ENCODE peak calls at places on chromosomes 4 and X, in four cellular contexts. Q, F, S and U are unnamed samples. For H3K4me1, the result is how much of the 10 kb centered on the place peaks cover.

GRCh38 chr4:14816592-14817273 is 185.5 kb upstream of the CPEB2 start:
- DNase-seq in F (no peak), Q (no peak), S (no peak), U (no peak)

GRCh38 chrX:111376897-111377601 is 34.9 kb downstream of the DCX start:
- DNase-seq in S (no peak), Q (no peak), F (no peak), U (no peak)

GRCh38 chr4:169115897-169116254 is 105.8 kb upstream of the CBR4 start:
- DNase-seq in Q (no peak), S (no peak), F (no peak), U (no peak)

GRCh38 chr4:25863347-25863784 is 578 bp upstream of the SEL1L3 start:
- DNase-seq in S (no peak), F (no peak), Q (no peak), U (no peak)

GRCh38 chr4:17347445-17347844 is 164.4 kb downstream of the QDPR start:
- DNase-seq in S (no peak), F (no peak), Q (no peak), U (no peak)

GRCh38 chr4:156228706-156229105 is 275.0 kb upstream of the CTSO start:
- DNase-seq in F (no peak), Q (no peak), S (no peak), U (no peak)

GRCh38 chr4:154361450-154361849 is 130.1 kb downstream of the DCHS2 start:
- DNase-seq in Q (no peak), S (no peak), F (no peak), U (no peak)

GRCh38 chrX:114906978-114907510 is 110.4 kb downstream of the IL13RA2 start:
- DNase-seq in Q (no peak), S (no peak), F (no peak), U (no peak)

GRCh38 chr4:4772534-4772933 is 86.9 kb upstream of the MSX1 start:
- DNase-seq in Q (no peak), F (no peak), S (no peak), U (no peak)

GRCh38 chr4:101201421-101201820 is 145.9 kb downstream of the PPP3CA start:
- DNase-seq in Q (no peak), F (no peak), S (no peak), U (no peak)

GRCh38 chrX:39427492-39428289 is 626.4 kb downstream of the MID1IP1 start:
- DNase-seq in S (no peak), Q (no peak), F (no peak), U (no peak)

GRCh38 chr4:168337550-168337940 is 19.0 kb upstream of the DDX60 start:
- DNase-seq in S (no peak), Q (no peak), F (no peak), U (no peak)

GRCh38 chr4:96164814-96165351 is 325.0 kb downstream of the PDHA2 start:
- DNase-seq in Q (no peak), F (no peak), S (no peak), U (no peak)

GRCh38 chr4:23762551-23762950 is 127.3 kb downstream of the PPARGC1A start:
- DNase-seq in S (no peak), F (no peak), Q (no peak), U (no peak)

GRCh38 chr4:151417766-151418376 is 8.9 kb downstream of the FHIP1A start:
- DNase-seq in F (no peak), Q (no peak), S (no peak), U (no peak)

GRCh38 chr4:102578819-102579218 is 77.7 kb downstream of the NFKB1 start:
- DNase-seq in Q (no peak), S (no peak), F (no peak), U (no peak)

GRCh38 chr4:150297861-150298474 is 219.7 kb downstream of the DCLK2 start:
- DNase-seq in Q (no peak), F (peak), S (no peak), U (no peak)

GRCh38 chr4:102608190-102608589 is 107.0 kb downstream of the NFKB1 start:
- DNase-seq in S (no peak), F (no peak), Q (no peak), U (no peak)

GRCh38 chr4:10762541-10762940 is 78.0 kb upstream of the CLNK start:
- DNase-seq in F (no peak), S (no peak), Q (no peak), U (no peak)

GRCh38 chr4:5784960-5785611 is 74.1 kb downstream of the EVC start:
- DNase-seq in Q (no peak), F (no peak), S (peak), U (no peak)

GRCh38 chrX:13837290-13837745 is 20.4 kb upstream of the GPM6B start:
- DNase-seq in F (no peak), S (no peak), Q (no peak), U (no peak)

GRCh38 chr4:2714071-2714770 is 41.9 kb downstream of the TNIP2 start:
- DNase-seq in Q (peak), F (no peak), S (peak), U (no peak)

GRCh38 chr4:16082424-16083216 is 1.2 kb downstream of the PROM1 start:
- DNase-seq in Q (no peak), F (no peak), S (no peak), U (no peak)

GRCh38 chr4:105440890-105441289 is 33.0 kb downstream of the PPA2 start:
- DNase-seq in Q (no peak), F (no peak), S (no peak), U (no peak)

GRCh38 chrX:33195698-33196097 is 15.7 kb downstream of the DMD start:
- DNase-seq in Q (no peak), S (no peak), F (no peak), U (no peak)

GRCh38 chr4:119525771-119526712 is 102.6 kb downstream of the PDE5A start:
- DNase-seq in F (no peak), S (no peak), Q (no peak), U (no peak)

GRCh38 chr4:46329118-46329976 is 60.6 kb downstream of the GABRA2 start:
- DNase-seq in S (no peak), F (peak), Q (no peak), U (no peak)

GRCh38 chrX:9147631-9148189 is 113.8 kb upstream of the FAM9B start:
- DNase-seq in Q (no peak), F (no peak), S (no peak), U (no peak)

GRCh38 chr4:94814237-94814636 is 56.5 kb downstream of the BMPR1B start:
- DNase-seq in S (no peak), F (no peak), Q (no peak), U (no peak)

GRCh38 chr4:81502561-81502960 is 30.9 kb upstream of the RASGEF1B start:
- DNase-seq in Q (no peak), F (no peak), S (no peak), U (no peak)

GRCh38 chrX:56794831-56795230 is 65.8 kb downstream of the NBDY start:
- DNase-seq in Q (no peak), F (no peak), S (no peak), U (no peak)

GRCh38 chrX:41718481-41719245 is 5.3 kb upstream of the GPR82 start:
- DNase-seq in S (no peak), Q (no peak), F (no peak), U (no peak)

GRCh38 chr4:8100696-8101095 is 57.9 kb downstream of the ABLIM2 start:
- DNase-seq in F (no peak), S (no peak), Q (no peak), U (no peak)
- H3K4me1 ChIP-seq in F (under half), S (under half), Q (under half), U (half or more)

GRCh38 chr4:153259679-153260078 is 55.4 kb downstream of the TRIM2 start:
- DNase-seq in S (no peak), Q (no peak), F (no peak), U (no peak)
- H3K4me1 ChIP-seq in S (under half), Q (under half), F (under half), U (under half)

GRCh38 chr4:174358410-174358809 is 74.7 kb downstream of the CEP44 start:
- DNase-seq in S (no peak), F (no peak), Q (no peak), U (no peak)
- H3K4me1 ChIP-seq in S (under half), F (under half), Q (under half), U (under half)

DNA sequence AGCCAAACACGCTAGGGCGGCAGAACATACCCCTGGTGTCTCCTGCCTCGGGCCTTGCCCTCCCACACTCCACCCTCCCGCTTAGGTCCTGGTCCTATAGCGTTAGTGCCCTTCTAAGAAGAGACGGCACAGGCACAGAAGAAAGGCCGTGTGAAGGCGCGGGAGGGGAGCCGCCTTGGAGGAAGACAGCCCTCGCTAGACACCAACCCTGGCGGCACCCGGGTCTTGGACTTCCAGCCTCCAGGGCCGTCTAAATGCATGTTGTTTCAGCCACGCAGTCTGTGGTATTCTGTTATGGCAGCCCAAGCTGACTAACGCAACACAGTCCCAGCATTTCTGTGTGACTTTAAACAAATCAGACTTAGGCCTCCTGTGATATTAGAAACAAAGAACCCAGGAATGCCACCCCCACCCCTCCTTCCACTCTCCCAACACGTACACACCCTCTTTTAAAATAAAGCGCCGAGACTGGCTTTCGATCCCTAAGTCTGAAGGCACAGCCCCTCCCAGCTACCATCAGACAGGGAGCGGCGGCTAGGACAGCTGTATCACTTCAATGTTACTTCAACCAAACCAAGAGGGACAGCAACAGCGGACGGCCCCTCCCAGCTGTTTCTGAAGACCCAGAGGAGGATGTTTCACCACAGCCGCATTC is 128.0 kb downstream of the AFAP1 start:
- DNase-seq in Q (peak), F (no peak), S (no peak), U (no peak)
- H3K4me1 ChIP-seq in Q (half or more), F (under half), S (under half), U (under half)

DNA sequence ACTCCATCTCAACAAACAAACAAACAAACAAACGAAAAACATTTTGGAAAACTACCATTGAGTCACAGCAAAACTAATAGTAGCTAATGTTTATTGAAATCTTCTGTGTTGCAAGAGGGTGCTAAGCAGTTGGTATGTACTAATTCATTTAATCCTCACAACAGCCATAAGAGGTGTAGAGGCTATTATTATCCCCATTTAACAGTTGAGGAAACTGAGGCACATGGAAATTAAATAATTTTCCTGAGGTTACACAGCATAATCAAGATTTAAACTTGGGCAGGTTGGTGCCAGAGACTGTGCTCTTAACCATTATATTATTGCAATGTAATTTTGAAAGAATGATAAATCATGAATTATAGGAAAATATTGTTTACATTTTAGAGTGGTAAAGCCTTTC is 17.5 kb upstream of the RHOH start:
- DNase-seq in F (no peak), Q (no peak), S (no peak), U (no peak)
- H3K4me1 ChIP-seq in F (under half), Q (under half), S (under half), U (under half)

GRCh38 chr4:83214079-83214478 is 70.5 kb downstream of the COQ2 start:
- DNase-seq in F (no peak), S (no peak), Q (no peak), U (no peak)
- H3K4me1 ChIP-seq in F (under half), S (under half), Q (under half), U (under half)

GRCh38 chr4:184428787-184429186 is 45.6 kb downstream of the IRF2 start:
- DNase-seq in Q (no peak), S (no peak), F (no peak), U (no peak)
- H3K4me1 ChIP-seq in Q (half or more), S (under half), F (under half), U (under half)

GRCh38 chr4:87041142-87041541 is 106.3 kb downstream of the AFF1 start:
- DNase-seq in S (no peak), Q (no peak), F (no peak), U (no peak)

GRCh38 chr4:87035881-87036509 is 101.2 kb downstream of the AFF1 start:
- DNase-seq in Q (no peak), S (no peak), F (no peak), U (peak)

GRCh38 chr4:87036713-87037112 is 101.9 kb downstream of the AFF1 start:
- DNase-seq in S (no peak), Q (no peak), F (no peak), U (peak)

GRCh38 chr4:87038837-87039715 is 104.3 kb downstream of the AFF1 start:
- DNase-seq in F (no peak), S (peak), Q (peak), U (peak)

GRCh38 chr4:87037921-87038320 is 103.1 kb downstream of the AFF1 start:
- DNase-seq in S (no peak), Q (no peak), F (no peak), U (no peak)
- H3K4me1 ChIP-seq in S (under half), Q (half or more), F (half or more), U (half or more)

GRCh38 chr4:84915396-84915780 is 51.1 kb downstream of the WDFY3 start:
- DNase-seq in S (no peak), Q (no peak), F (no peak), U (no peak)

GRCh38 chr4:84912741-84913140 is 53.7 kb downstream of the WDFY3 start:
- DNase-seq in Q (no peak), S (no peak), F (no peak), U (no peak)

GRCh38 chr4:84916233-84916632 is 50.3 kb downstream of the WDFY3 start:
- DNase-seq in F (no peak), Q (no peak), S (no peak), U (no peak)

GRCh38 chr4:84914686-84915395 is 51.6 kb downstream of the WDFY3 start:
- DNase-seq in Q (no peak), S (no peak), F (no peak), U (no peak)

GRCh38 chr4:84913176-84913575 is 53.3 kb downstream of the WDFY3 start:
- DNase-seq in S (no peak), F (no peak), Q (no peak), U (no peak)
- H3K4me1 ChIP-seq in S (under half), F (under half), Q (under half), U (under half)